ENCODE peak calls at places on chromosomes 4 and X, in six cellular contexts. One of them, this sample, is unnamed.

GRCh38 chr4:43048570-43048969 is 156.1 kb downstream of the GRXCR1 start:
- DNase-seq in lower lobe of right lung: no peak
- DNase-seq in A549: no peak
- DNase-seq in type B pancreatic cell: no peak
- DNase-seq in fibroblast of pulmonary artery: no peak
- DNase-seq in dorsolateral prefrontal cortex: no peak
- DNase-seq in this sample: no peak

GRCh38 chrX:8323356-8323755 is 141.3 kb upstream of the VCX3B start:
- DNase-seq in type B pancreatic cell: no peak
- DNase-seq in fibroblast of pulmonary artery: no peak
- DNase-seq in lower lobe of right lung: no peak
- DNase-seq in A549: peak
- DNase-seq in dorsolateral prefrontal cortex: no peak
- DNase-seq in this sample: no peak

GRCh38 chr4:101954351-101954750 is 163.8 kb downstream of the BANK1 start:
- DNase-seq in type B pancreatic cell: no peak
- DNase-seq in fibroblast of pulmonary artery: no peak
- DNase-seq in dorsolateral prefrontal cortex: no peak
- DNase-seq in A549: peak
- DNase-seq in lower lobe of right lung: no peak
- DNase-seq in this sample: no peak

GRCh38 chrX:96372313-96373046 is 312.2 kb upstream of the DIAPH2 start:
- DNase-seq in fibroblast of pulmonary artery: peak
- DNase-seq in dorsolateral prefrontal cortex: no peak
- DNase-seq in A549: peak
- DNase-seq in type B pancreatic cell: no peak
- DNase-seq in lower lobe of right lung: no peak
- DNase-seq in this sample: peak

GRCh38 chr4:130486186-130486585 is 1390.2 kb downstream of the C4orf33 start:
- DNase-seq in fibroblast of pulmonary artery: peak
- DNase-seq in type B pancreatic cell: no peak
- DNase-seq in dorsolateral prefrontal cortex: no peak
- DNase-seq in A549: no peak
- DNase-seq in lower lobe of right lung: no peak
- DNase-seq in this sample: no peak

GRCh38 chrX:130413415-130413814 is 11.6 kb downstream of the RBMX2 start:
- DNase-seq in dorsolateral prefrontal cortex: no peak
- DNase-seq in type B pancreatic cell: no peak
- DNase-seq in lower lobe of right lung: no peak
- DNase-seq in fibroblast of pulmonary artery: peak
- DNase-seq in A549: no peak
- DNase-seq in this sample: no peak

GRCh38 chr4:54669831-54670230 is 12.1 kb downstream of the KIT start:
- DNase-seq in lower lobe of right lung: no peak
- DNase-seq in fibroblast of pulmonary artery: no peak
- DNase-seq in A549: no peak
- DNase-seq in type B pancreatic cell: no peak
- DNase-seq in dorsolateral prefrontal cortex: no peak
- DNase-seq in this sample: no peak

GRCh38 chr4:186204103-186204559 is 12.8 kb downstream of the CYP4V2 start:
- DNase-seq in dorsolateral prefrontal cortex: no peak
- DNase-seq in lower lobe of right lung: no peak
- DNase-seq in type B pancreatic cell: no peak
- DNase-seq in fibroblast of pulmonary artery: peak
- DNase-seq in A549: no peak
- DNase-seq in this sample: no peak

GRCh38 chr4:1563241-1563640 is 120.9 kb downstream of the FAM53A start:
- DNase-seq in A549: no peak
- DNase-seq in type B pancreatic cell: no peak
- DNase-seq in fibroblast of pulmonary artery: no peak
- DNase-seq in lower lobe of right lung: no peak
- DNase-seq in dorsolateral prefrontal cortex: no peak
- DNase-seq in this sample: no peak

GRCh38 chr4:2482192-2482591 is 13.3 kb downstream of the RNF4 start:
- DNase-seq in A549: no peak
- DNase-seq in fibroblast of pulmonary artery: no peak
- DNase-seq in type B pancreatic cell: no peak
- DNase-seq in dorsolateral prefrontal cortex: no peak
- DNase-seq in lower lobe of right lung: no peak
- DNase-seq in this sample: no peak

GRCh38 chr4:2866160-2866861 is 22.7 kb downstream of the ADD1 start:
- DNase-seq in A549: no peak
- DNase-seq in lower lobe of right lung: no peak
- DNase-seq in fibroblast of pulmonary artery: no peak
- DNase-seq in dorsolateral prefrontal cortex: no peak
- DNase-seq in type B pancreatic cell: no peak
- DNase-seq in this sample: no peak

GRCh38 chr4:163707873-163708272 is 213.4 kb downstream of the TMA16 start:
- DNase-seq in type B pancreatic cell: no peak
- DNase-seq in lower lobe of right lung: no peak
- DNase-seq in dorsolateral prefrontal cortex: no peak
- DNase-seq in fibroblast of pulmonary artery: no peak
- DNase-seq in A549: no peak
- DNase-seq in this sample: no peak
- TF ChIP-seq CTCF in type B pancreatic cell: no peak
- TF ChIP-seq CTCF in lower lobe of right lung: no peak
- TF ChIP-seq CTCF in dorsolateral prefrontal cortex: no peak
- TF ChIP-seq CTCF in fibroblast of pulmonary artery: no peak
- TF ChIP-seq CTCF in A549: no peak
- TF ChIP-seq CTCF in this sample: no peak

DNA sequence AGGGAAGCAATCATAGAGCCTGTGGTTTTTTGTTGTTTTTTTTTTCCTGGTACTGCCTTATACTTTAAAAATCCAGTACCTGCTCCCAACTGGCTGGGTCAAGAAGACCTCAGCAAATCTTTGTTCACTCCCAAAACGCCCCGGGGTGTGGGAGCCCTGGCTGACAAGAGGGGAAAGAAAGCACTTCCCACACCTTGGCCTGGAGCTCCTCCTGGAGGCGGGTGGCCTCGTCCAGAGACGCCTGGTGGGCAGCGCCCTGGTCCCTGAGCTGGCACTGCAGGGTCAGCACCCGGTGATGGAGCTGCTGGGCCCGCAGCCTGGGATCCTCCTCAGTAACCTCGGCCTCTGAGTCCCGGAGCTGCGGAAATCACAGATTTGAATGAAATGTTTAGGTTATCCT is 38.2 kb downstream of the C4orf50 start:
- DNase-seq in fibroblast of pulmonary artery: peak
- DNase-seq in A549: peak
- DNase-seq in lower lobe of right lung: no peak
- DNase-seq in dorsolateral prefrontal cortex: peak
- DNase-seq in type B pancreatic cell: no peak
- DNase-seq in this sample: peak
- TF ChIP-seq CTCF in fibroblast of pulmonary artery: peak
- TF ChIP-seq CTCF in A549: peak
- TF ChIP-seq CTCF in lower lobe of right lung: peak
- TF ChIP-seq CTCF in dorsolateral prefrontal cortex: peak
- TF ChIP-seq CTCF in type B pancreatic cell: peak
- TF ChIP-seq CTCF in this sample: peak

DNA sequence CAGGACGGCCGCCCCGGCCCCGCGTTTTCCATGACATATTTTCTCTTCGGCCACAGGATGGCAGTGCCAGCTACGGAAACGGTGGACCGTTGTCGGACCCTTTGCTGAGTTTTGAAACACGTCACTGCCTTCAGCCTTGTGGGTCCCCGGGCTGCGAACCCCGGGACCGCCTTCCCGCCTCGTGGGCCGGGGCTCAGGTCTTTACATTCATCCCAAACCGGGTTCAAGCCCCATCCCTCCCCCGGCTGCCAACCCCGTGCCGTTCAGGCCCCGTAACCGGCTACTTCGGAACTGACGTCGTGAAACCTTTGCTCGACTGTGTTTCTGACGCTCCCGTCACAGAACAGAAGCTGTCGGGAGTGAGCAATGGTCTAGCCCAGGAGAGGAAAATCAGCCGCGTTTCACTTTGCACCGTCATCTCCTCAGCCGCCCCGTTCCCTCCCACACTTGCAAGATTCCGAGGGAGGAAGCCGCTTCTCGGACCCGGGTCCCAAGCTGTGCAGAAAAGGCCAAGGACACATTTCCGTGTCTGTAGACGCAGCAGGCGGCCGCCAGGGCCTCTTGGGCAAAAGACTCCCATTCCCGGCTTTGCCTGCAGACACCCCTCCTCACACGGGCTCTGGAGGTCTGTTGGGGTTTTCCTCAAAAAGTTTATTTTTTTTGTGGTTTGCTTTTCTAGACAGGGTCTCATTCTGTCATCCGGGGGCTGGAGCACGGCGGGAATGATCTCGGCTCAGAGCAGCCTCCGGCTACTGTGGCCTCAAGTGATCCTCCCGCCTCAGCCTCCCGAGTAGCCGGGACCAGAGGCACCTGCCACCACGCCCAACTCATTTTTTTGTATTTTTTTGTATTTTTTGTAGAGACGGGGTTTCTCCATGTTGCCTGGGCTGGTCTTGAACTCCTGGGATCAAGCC is 41.4 kb upstream of the PPP2R3B start:
- DNase-seq in A549: peak
- DNase-seq in fibroblast of pulmonary artery: peak
- DNase-seq in type B pancreatic cell: no peak
- DNase-seq in dorsolateral prefrontal cortex: no peak
- DNase-seq in lower lobe of right lung: peak
- DNase-seq in this sample: peak
- TF ChIP-seq CTCF in A549: peak
- TF ChIP-seq CTCF in fibroblast of pulmonary artery: no peak
- TF ChIP-seq CTCF in type B pancreatic cell: peak
- TF ChIP-seq CTCF in dorsolateral prefrontal cortex: no peak
- TF ChIP-seq CTCF in lower lobe of right lung: no peak
- TF ChIP-seq CTCF in this sample: peak

GRCh38 chrX:111445485-111445884 is 33.5 kb upstream of the DCX start:
- DNase-seq in type B pancreatic cell: no peak
- DNase-seq in dorsolateral prefrontal cortex: no peak
- DNase-seq in A549: peak
- DNase-seq in lower lobe of right lung: no peak
- DNase-seq in fibroblast of pulmonary artery: peak
- DNase-seq in this sample: no peak
- TF ChIP-seq CTCF in type B pancreatic cell: peak
- TF ChIP-seq CTCF in dorsolateral prefrontal cortex: peak
- TF ChIP-seq CTCF in A549: peak
- TF ChIP-seq CTCF in lower lobe of right lung: peak
- TF ChIP-seq CTCF in fibroblast of pulmonary artery: peak
- TF ChIP-seq CTCF in this sample: peak

GRCh38 chr4:109574443-109574850 is 14.4 kb downstream of the MCUB start:
- DNase-seq in lower lobe of right lung: no peak
- DNase-seq in dorsolateral prefrontal cortex: no peak
- DNase-seq in A549: peak
- DNase-seq in type B pancreatic cell: no peak
- DNase-seq in fibroblast of pulmonary artery: peak
- DNase-seq in this sample: no peak
- TF ChIP-seq CTCF in lower lobe of right lung: peak
- TF ChIP-seq CTCF in dorsolateral prefrontal cortex: peak
- TF ChIP-seq CTCF in A549: peak
- TF ChIP-seq CTCF in type B pancreatic cell: no peak
- TF ChIP-seq CTCF in fibroblast of pulmonary artery: peak
- TF ChIP-seq CTCF in this sample: no peak

GRCh38 chr4:111778543-111778942 is 366.7 kb upstream of the FAM241A start:
- DNase-seq in A549: peak
- DNase-seq in type B pancreatic cell: no peak
- DNase-seq in fibroblast of pulmonary artery: no peak
- DNase-seq in lower lobe of right lung: no peak
- DNase-seq in dorsolateral prefrontal cortex: no peak
- DNase-seq in this sample: no peak
- TF ChIP-seq CTCF in A549: peak
- TF ChIP-seq CTCF in type B pancreatic cell: peak
- TF ChIP-seq CTCF in fibroblast of pulmonary artery: no peak
- TF ChIP-seq CTCF in lower lobe of right lung: no peak
- TF ChIP-seq CTCF in dorsolateral prefrontal cortex: peak
- TF ChIP-seq CTCF in this sample: peak

GRCh38 chr4:83964996-83965541 is 429.2 kb downstream of the GPAT3 start:
- DNase-seq in dorsolateral prefrontal cortex: no peak
- DNase-seq in fibroblast of pulmonary artery: peak
- DNase-seq in type B pancreatic cell: no peak
- DNase-seq in lower lobe of right lung: no peak
- DNase-seq in A549: peak
- DNase-seq in this sample: no peak
- TF ChIP-seq CTCF in dorsolateral prefrontal cortex: no peak
- TF ChIP-seq CTCF in fibroblast of pulmonary artery: no peak
- TF ChIP-seq CTCF in type B pancreatic cell: no peak
- TF ChIP-seq CTCF in lower lobe of right lung: no peak
- TF ChIP-seq CTCF in A549: no peak
- TF ChIP-seq CTCF in this sample: no peak

GRCh38 chrX:47560831-47561652 is at the start of gene ARAF:
- DNase-seq in type B pancreatic cell: peak
- DNase-seq in fibroblast of pulmonary artery: peak
- DNase-seq in dorsolateral prefrontal cortex: peak
- DNase-seq in A549: peak
- DNase-seq in lower lobe of right lung: peak
- DNase-seq in this sample: peak

GRCh38 chrX:47563801-47564315 is 2.9 kb downstream of the ARAF start:
- DNase-seq in lower lobe of right lung: no peak
- DNase-seq in dorsolateral prefrontal cortex: no peak
- DNase-seq in fibroblast of pulmonary artery: peak
- DNase-seq in A549: no peak
- DNase-seq in type B pancreatic cell: no peak
- DNase-seq in this sample: no peak

GRCh38 chrX:47564438-47565085 is 3.6 kb downstream of the ARAF start:
- DNase-seq in dorsolateral prefrontal cortex: no peak
- DNase-seq in A549: no peak
- DNase-seq in lower lobe of right lung: no peak
- DNase-seq in type B pancreatic cell: no peak
- DNase-seq in fibroblast of pulmonary artery: no peak
- DNase-seq in this sample: no peak

GRCh38 chrX:47561653-47562151 is 697 bp downstream of the ARAF start:
- DNase-seq in type B pancreatic cell: no peak
- DNase-seq in fibroblast of pulmonary artery: no peak
- DNase-seq in lower lobe of right lung: no peak
- DNase-seq in A549: no peak
- DNase-seq in dorsolateral prefrontal cortex: no peak
- DNase-seq in this sample: no peak

GRCh38 chrX:47562615-47563243 is 1.7 kb downstream of the ARAF start:
- DNase-seq in type B pancreatic cell: no peak
- DNase-seq in fibroblast of pulmonary artery: peak
- DNase-seq in dorsolateral prefrontal cortex: no peak
- DNase-seq in lower lobe of right lung: no peak
- DNase-seq in A549: peak
- DNase-seq in this sample: peak
- TF ChIP-seq CTCF in type B pancreatic cell: peak
- TF ChIP-seq CTCF in fibroblast of pulmonary artery: peak
- TF ChIP-seq CTCF in dorsolateral prefrontal cortex: no peak
- TF ChIP-seq CTCF in lower lobe of right lung: peak
- TF ChIP-seq CTCF in A549: peak
- TF ChIP-seq CTCF in this sample: peak